ENCODE peak calls at places on chromosomes 16 and 17, in eight cellular contexts. One of them, this sample, is unnamed.

GRCh38 chr16:1747934-1748333 is 23.4 kb downstream of the NME3 start:
- DNase-seq in AG20443: no peak
- DNase-seq in HFFc6: no peak
- DNase-seq in SJSA1: no peak
- DNase-seq in NCI-H1092 treated with DMSO at 0.1 percent for 48 hours: no peak
- DNase-seq in stimulated activated CD4-positive, alpha-beta T cell treated with anti-CD3 and anti-CD28 coated beads, Interleukin-4, amount 100 ng/mL, for 24 hours: no peak
- DNase-seq in left ventricle myocardium inferior: no peak
- DNase-seq in AG10803: no peak
- DNase-seq in this sample: no peak

GRCh38 chr17:66270106-66270505 is 32.3 kb upstream of the PRKCA start:
- DNase-seq in AG20443: no peak
- DNase-seq in HFFc6: no peak
- DNase-seq in SJSA1: no peak
- DNase-seq in NCI-H1092 treated with DMSO at 0.1 percent for 48 hours: no peak
- DNase-seq in stimulated activated CD4-positive, alpha-beta T cell treated with anti-CD3 and anti-CD28 coated beads, Interleukin-4, amount 100 ng/mL, for 24 hours: no peak
- DNase-seq in left ventricle myocardium inferior: no peak
- DNase-seq in AG10803: no peak
- DNase-seq in this sample: no peak

GRCh38 chr17:34146440-34147043 is 108.5 kb upstream of the CCL2 start:
- DNase-seq in AG20443: no peak
- DNase-seq in HFFc6: no peak
- DNase-seq in SJSA1: no peak
- DNase-seq in NCI-H1092 treated with DMSO at 0.1 percent for 48 hours: no peak
- DNase-seq in stimulated activated CD4-positive, alpha-beta T cell treated with anti-CD3 and anti-CD28 coated beads, Interleukin-4, amount 100 ng/mL, for 24 hours: peak
- DNase-seq in left ventricle myocardium inferior: peak
- DNase-seq in AG10803: no peak
- DNase-seq in this sample: peak

GRCh38 chr17:50872710-50873424 is 6.7 kb upstream of the TOB1 start:
- DNase-seq in AG20443: peak
- DNase-seq in HFFc6: peak
- DNase-seq in SJSA1: no peak
- DNase-seq in NCI-H1092 treated with DMSO at 0.1 percent for 48 hours: no peak
- DNase-seq in stimulated activated CD4-positive, alpha-beta T cell treated with anti-CD3 and anti-CD28 coated beads, Interleukin-4, amount 100 ng/mL, for 24 hours: peak
- DNase-seq in left ventricle myocardium inferior: no peak
- DNase-seq in AG10803: peak
- DNase-seq in this sample: peak

GRCh38 chr17:73663614-73664013 is 19.4 kb upstream of the SDK2 start:
- DNase-seq in AG20443: no peak
- DNase-seq in HFFc6: no peak
- DNase-seq in SJSA1: no peak
- DNase-seq in NCI-H1092 treated with DMSO at 0.1 percent for 48 hours: peak
- DNase-seq in stimulated activated CD4-positive, alpha-beta T cell treated with anti-CD3 and anti-CD28 coated beads, Interleukin-4, amount 100 ng/mL, for 24 hours: no peak
- DNase-seq in left ventricle myocardium inferior: no peak
- DNase-seq in AG10803: no peak
- DNase-seq in this sample: no peak

GRCh38 chr17:48068491-48068961 is 20.4 kb downstream of the NFE2L1 start:
- DNase-seq in AG20443: peak
- DNase-seq in HFFc6: peak
- DNase-seq in SJSA1: no peak
- DNase-seq in NCI-H1092 treated with DMSO at 0.1 percent for 48 hours: no peak
- DNase-seq in stimulated activated CD4-positive, alpha-beta T cell treated with anti-CD3 and anti-CD28 coated beads, Interleukin-4, amount 100 ng/mL, for 24 hours: no peak
- DNase-seq in left ventricle myocardium inferior: no peak
- DNase-seq in AG10803: peak
- DNase-seq in this sample: no peak

GRCh38 chr16:69428652-69429051 is 4.2 kb downstream of the CYB5B start:
- DNase-seq in AG20443: no peak
- DNase-seq in HFFc6: no peak
- DNase-seq in SJSA1: no peak
- DNase-seq in NCI-H1092 treated with DMSO at 0.1 percent for 48 hours: no peak
- DNase-seq in stimulated activated CD4-positive, alpha-beta T cell treated with anti-CD3 and anti-CD28 coated beads, Interleukin-4, amount 100 ng/mL, for 24 hours: no peak
- DNase-seq in left ventricle myocardium inferior: no peak
- DNase-seq in AG10803: no peak
- DNase-seq in this sample: no peak

GRCh38 chr17:17084317-17084835 is 42.1 kb downstream of the MPRIP start:
- DNase-seq in AG20443: no peak
- DNase-seq in HFFc6: no peak
- DNase-seq in SJSA1: no peak
- DNase-seq in NCI-H1092 treated with DMSO at 0.1 percent for 48 hours: no peak
- DNase-seq in stimulated activated CD4-positive, alpha-beta T cell treated with anti-CD3 and anti-CD28 coated beads, Interleukin-4, amount 100 ng/mL, for 24 hours: no peak
- DNase-seq in left ventricle myocardium inferior: no peak
- DNase-seq in AG10803: no peak
- DNase-seq in this sample: no peak

GRCh38 chr16:77869997-77870813 is 81.8 kb downstream of the VAT1L start:
- DNase-seq in AG20443: no peak
- DNase-seq in HFFc6: no peak
- DNase-seq in SJSA1: no peak
- DNase-seq in NCI-H1092 treated with DMSO at 0.1 percent for 48 hours: peak
- DNase-seq in stimulated activated CD4-positive, alpha-beta T cell treated with anti-CD3 and anti-CD28 coated beads, Interleukin-4, amount 100 ng/mL, for 24 hours: no peak
- DNase-seq in left ventricle myocardium inferior: peak
- DNase-seq in AG10803: peak
- DNase-seq in this sample: no peak

GRCh38 chr16:81533175-81533507 is 88.5 kb downstream of the CMIP start:
- DNase-seq in AG20443: no peak
- DNase-seq in HFFc6: no peak
- DNase-seq in SJSA1: no peak
- DNase-seq in NCI-H1092 treated with DMSO at 0.1 percent for 48 hours: no peak
- DNase-seq in stimulated activated CD4-positive, alpha-beta T cell treated with anti-CD3 and anti-CD28 coated beads, Interleukin-4, amount 100 ng/mL, for 24 hours: no peak
- DNase-seq in left ventricle myocardium inferior: no peak
- DNase-seq in AG10803: no peak
- DNase-seq in this sample: no peak

GRCh38 chr16:64440421-64440831 is 681.4 kb downstream of the CDH11 start:
- DNase-seq in AG20443: peak
- DNase-seq in HFFc6: peak
- DNase-seq in SJSA1: peak
- DNase-seq in NCI-H1092 treated with DMSO at 0.1 percent for 48 hours: no peak
- DNase-seq in stimulated activated CD4-positive, alpha-beta T cell treated with anti-CD3 and anti-CD28 coated beads, Interleukin-4, amount 100 ng/mL, for 24 hours: no peak
- DNase-seq in left ventricle myocardium inferior: no peak
- DNase-seq in AG10803: peak
- DNase-seq in this sample: no peak

GRCh38 chr16:75931043-75931442 is 204.8 kb upstream of the CPHXL start:
- DNase-seq in AG20443: no peak
- DNase-seq in HFFc6: peak
- DNase-seq in SJSA1: peak
- DNase-seq in NCI-H1092 treated with DMSO at 0.1 percent for 48 hours: no peak
- DNase-seq in stimulated activated CD4-positive, alpha-beta T cell treated with anti-CD3 and anti-CD28 coated beads, Interleukin-4, amount 100 ng/mL, for 24 hours: no peak
- DNase-seq in left ventricle myocardium inferior: no peak
- DNase-seq in AG10803: no peak
- DNase-seq in this sample: no peak

GRCh38 chr17:60641810-60642220 is 35.8 kb upstream of the BCAS3 start:
- DNase-seq in AG20443: peak
- DNase-seq in HFFc6: peak
- DNase-seq in SJSA1: peak
- DNase-seq in NCI-H1092 treated with DMSO at 0.1 percent for 48 hours: peak
- DNase-seq in stimulated activated CD4-positive, alpha-beta T cell treated with anti-CD3 and anti-CD28 coated beads, Interleukin-4, amount 100 ng/mL, for 24 hours: peak
- DNase-seq in left ventricle myocardium inferior: no peak
- DNase-seq in AG10803: peak
- DNase-seq in this sample: peak

GRCh38 chr16:55900616-55901393 is 25.6 kb upstream of the CES5A start:
- DNase-seq in AG20443: no peak
- DNase-seq in HFFc6: no peak
- DNase-seq in SJSA1: no peak
- DNase-seq in NCI-H1092 treated with DMSO at 0.1 percent for 48 hours: no peak
- DNase-seq in stimulated activated CD4-positive, alpha-beta T cell treated with anti-CD3 and anti-CD28 coated beads, Interleukin-4, amount 100 ng/mL, for 24 hours: no peak
- DNase-seq in left ventricle myocardium inferior: no peak
- DNase-seq in AG10803: no peak
- DNase-seq in this sample: no peak

GRCh38 chr17:50269477-50270429 is 4.5 kb upstream of the TMEM92 start:
- DNase-seq in AG20443: peak
- DNase-seq in HFFc6: peak
- DNase-seq in SJSA1: peak
- DNase-seq in NCI-H1092 treated with DMSO at 0.1 percent for 48 hours: peak
- DNase-seq in stimulated activated CD4-positive, alpha-beta T cell treated with anti-CD3 and anti-CD28 coated beads, Interleukin-4, amount 100 ng/mL, for 24 hours: peak
- DNase-seq in left ventricle myocardium inferior: peak
- DNase-seq in AG10803: peak
- DNase-seq in this sample: peak

GRCh38 chr17:35294756-35295155 is 51.9 kb downstream of the SLFN5 start:
- DNase-seq in AG20443: no peak
- DNase-seq in HFFc6: no peak
- DNase-seq in SJSA1: no peak
- DNase-seq in NCI-H1092 treated with DMSO at 0.1 percent for 48 hours: no peak
- DNase-seq in stimulated activated CD4-positive, alpha-beta T cell treated with anti-CD3 and anti-CD28 coated beads, Interleukin-4, amount 100 ng/mL, for 24 hours: no peak
- DNase-seq in left ventricle myocardium inferior: no peak
- DNase-seq in AG10803: no peak
- DNase-seq in this sample: no peak

GRCh38 chr17:50363217-50364060 is 9.5 kb downstream of the MRPL27 start:
- DNase-seq in AG20443: peak
- DNase-seq in HFFc6: peak
- DNase-seq in SJSA1: peak
- DNase-seq in NCI-H1092 treated with DMSO at 0.1 percent for 48 hours: no peak
- DNase-seq in stimulated activated CD4-positive, alpha-beta T cell treated with anti-CD3 and anti-CD28 coated beads, Interleukin-4, amount 100 ng/mL, for 24 hours: no peak
- DNase-seq in left ventricle myocardium inferior: no peak
- DNase-seq in AG10803: peak
- DNase-seq in this sample: no peak

GRCh38 chr16:1985466-1986150 is 1.6 kb downstream of the GFER start:
- DNase-seq in AG20443: no peak
- DNase-seq in HFFc6: no peak
- DNase-seq in SJSA1: no peak
- DNase-seq in NCI-H1092 treated with DMSO at 0.1 percent for 48 hours: no peak
- DNase-seq in stimulated activated CD4-positive, alpha-beta T cell treated with anti-CD3 and anti-CD28 coated beads, Interleukin-4, amount 100 ng/mL, for 24 hours: no peak
- DNase-seq in left ventricle myocardium inferior: no peak
- DNase-seq in AG10803: no peak
- DNase-seq in this sample: no peak

GRCh38 chr17:32609085-32609484 is 122.3 kb downstream of the CDK5R1 start:
- DNase-seq in AG20443: no peak
- DNase-seq in HFFc6: peak
- DNase-seq in SJSA1: no peak
- DNase-seq in NCI-H1092 treated with DMSO at 0.1 percent for 48 hours: no peak
- DNase-seq in stimulated activated CD4-positive, alpha-beta T cell treated with anti-CD3 and anti-CD28 coated beads, Interleukin-4, amount 100 ng/mL, for 24 hours: peak
- DNase-seq in left ventricle myocardium inferior: peak
- DNase-seq in AG10803: peak
- DNase-seq in this sample: peak

GRCh38 chr16:2771496-2772402 is 5.3 kb downstream of the ELOB start:
- DNase-seq in AG20443: no peak
- DNase-seq in HFFc6: no peak
- DNase-seq in SJSA1: no peak
- DNase-seq in NCI-H1092 treated with DMSO at 0.1 percent for 48 hours: no peak
- DNase-seq in stimulated activated CD4-positive, alpha-beta T cell treated with anti-CD3 and anti-CD28 coated beads, Interleukin-4, amount 100 ng/mL, for 24 hours: no peak
- DNase-seq in left ventricle myocardium inferior: no peak
- DNase-seq in AG10803: no peak
- DNase-seq in this sample: no peak

GRCh38 chr16:58508671-58509251 is 6.6 kb upstream of the SETD6 start:
- DNase-seq in AG20443: no peak
- DNase-seq in HFFc6: no peak
- DNase-seq in SJSA1: no peak
- DNase-seq in NCI-H1092 treated with DMSO at 0.1 percent for 48 hours: no peak
- DNase-seq in stimulated activated CD4-positive, alpha-beta T cell treated with anti-CD3 and anti-CD28 coated beads, Interleukin-4, amount 100 ng/mL, for 24 hours: no peak
- DNase-seq in left ventricle myocardium inferior: no peak
- DNase-seq in AG10803: no peak
- DNase-seq in this sample: no peak

GRCh38 chr17:48878920-48879898 is 13.4 kb upstream of the ATP5MC1 start:
- DNase-seq in AG20443: peak
- DNase-seq in HFFc6: peak
- DNase-seq in SJSA1: peak
- DNase-seq in NCI-H1092 treated with DMSO at 0.1 percent for 48 hours: peak
- DNase-seq in stimulated activated CD4-positive, alpha-beta T cell treated with anti-CD3 and anti-CD28 coated beads, Interleukin-4, amount 100 ng/mL, for 24 hours: peak
- DNase-seq in left ventricle myocardium inferior: no peak
- DNase-seq in AG10803: peak
- DNase-seq in this sample: peak

GRCh38 chr16:16163571-16163970 is 59.7 kb downstream of the ABCC6 start:
- DNase-seq in AG20443: no peak
- DNase-seq in HFFc6: no peak
- DNase-seq in SJSA1: no peak
- DNase-seq in NCI-H1092 treated with DMSO at 0.1 percent for 48 hours: no peak
- DNase-seq in stimulated activated CD4-positive, alpha-beta T cell treated with anti-CD3 and anti-CD28 coated beads, Interleukin-4, amount 100 ng/mL, for 24 hours: no peak
- DNase-seq in left ventricle myocardium inferior: no peak
- DNase-seq in AG10803: no peak
- DNase-seq in this sample: no peak

GRCh38 chr17:75260679-75261335 is 599 bp downstream of the GGA3 start:
- DNase-seq in AG20443: no peak
- DNase-seq in HFFc6: no peak
- DNase-seq in SJSA1: no peak
- DNase-seq in NCI-H1092 treated with DMSO at 0.1 percent for 48 hours: no peak
- DNase-seq in stimulated activated CD4-positive, alpha-beta T cell treated with anti-CD3 and anti-CD28 coated beads, Interleukin-4, amount 100 ng/mL, for 24 hours: peak
- DNase-seq in left ventricle myocardium inferior: no peak
- DNase-seq in AG10803: no peak
- DNase-seq in this sample: no peak

GRCh38 chr17:27615121-27615520 is 15.9 kb upstream of the LGALS9 start:
- DNase-seq in AG20443: no peak
- DNase-seq in HFFc6: no peak
- DNase-seq in SJSA1: no peak
- DNase-seq in NCI-H1092 treated with DMSO at 0.1 percent for 48 hours: no peak
- DNase-seq in stimulated activated CD4-positive, alpha-beta T cell treated with anti-CD3 and anti-CD28 coated beads, Interleukin-4, amount 100 ng/mL, for 24 hours: no peak
- DNase-seq in left ventricle myocardium inferior: no peak
- DNase-seq in AG10803: no peak
- DNase-seq in this sample: no peak

GRCh38 chr17:12053552-12053951 is 32.9 kb downstream of the MAP2K4 start:
- DNase-seq in AG20443: no peak
- DNase-seq in HFFc6: no peak
- DNase-seq in SJSA1: no peak
- DNase-seq in NCI-H1092 treated with DMSO at 0.1 percent for 48 hours: no peak
- DNase-seq in stimulated activated CD4-positive, alpha-beta T cell treated with anti-CD3 and anti-CD28 coated beads, Interleukin-4, amount 100 ng/mL, for 24 hours: no peak
- DNase-seq in left ventricle myocardium inferior: no peak
- DNase-seq in AG10803: no peak
- DNase-seq in this sample: no peak

GRCh38 chr17:20242271-20242670 is 225.1 kb downstream of the LGALS9B start:
- DNase-seq in AG20443: no peak
- DNase-seq in HFFc6: no peak
- DNase-seq in SJSA1: no peak
- DNase-seq in NCI-H1092 treated with DMSO at 0.1 percent for 48 hours: no peak
- DNase-seq in stimulated activated CD4-positive, alpha-beta T cell treated with anti-CD3 and anti-CD28 coated beads, Interleukin-4, amount 100 ng/mL, for 24 hours: no peak
- DNase-seq in left ventricle myocardium inferior: no peak
- DNase-seq in AG10803: no peak
- DNase-seq in this sample: no peak

GRCh38 chr17:76585048-76585648 is 512 bp downstream of the ST6GALNAC2 start:
- DNase-seq in AG20443: peak
- DNase-seq in HFFc6: no peak
- DNase-seq in SJSA1: no peak
- DNase-seq in NCI-H1092 treated with DMSO at 0.1 percent for 48 hours: no peak
- DNase-seq in stimulated activated CD4-positive, alpha-beta T cell treated with anti-CD3 and anti-CD28 coated beads, Interleukin-4, amount 100 ng/mL, for 24 hours: no peak
- DNase-seq in left ventricle myocardium inferior: no peak
- DNase-seq in AG10803: no peak
- DNase-seq in this sample: no peak

GRCh38 chr16:20409398-20410152 is at the start of gene ACSM5:
- DNase-seq in AG20443: no peak
- DNase-seq in HFFc6: no peak
- DNase-seq in SJSA1: no peak
- DNase-seq in NCI-H1092 treated with DMSO at 0.1 percent for 48 hours: peak
- DNase-seq in stimulated activated CD4-positive, alpha-beta T cell treated with anti-CD3 and anti-CD28 coated beads, Interleukin-4, amount 100 ng/mL, for 24 hours: no peak
- DNase-seq in left ventricle myocardium inferior: peak
- DNase-seq in AG10803: no peak
- DNase-seq in this sample: no peak

GRCh38 chr17:55038291-55038690 is 69.7 kb downstream of the STXBP4 start:
- DNase-seq in AG20443: no peak
- DNase-seq in HFFc6: peak
- DNase-seq in SJSA1: no peak
- DNase-seq in NCI-H1092 treated with DMSO at 0.1 percent for 48 hours: no peak
- DNase-seq in stimulated activated CD4-positive, alpha-beta T cell treated with anti-CD3 and anti-CD28 coated beads, Interleukin-4, amount 100 ng/mL, for 24 hours: no peak
- DNase-seq in left ventricle myocardium inferior: no peak
- DNase-seq in AG10803: no peak
- DNase-seq in this sample: no peak

GRCh38 chr16:12262454-12263180 is 286.1 kb downstream of the SNX29 start:
- DNase-seq in AG20443: no peak
- DNase-seq in HFFc6: no peak
- DNase-seq in SJSA1: no peak
- DNase-seq in NCI-H1092 treated with DMSO at 0.1 percent for 48 hours: peak
- DNase-seq in stimulated activated CD4-positive, alpha-beta T cell treated with anti-CD3 and anti-CD28 coated beads, Interleukin-4, amount 100 ng/mL, for 24 hours: no peak
- DNase-seq in left ventricle myocardium inferior: no peak
- DNase-seq in AG10803: peak
- DNase-seq in this sample: no peak

GRCh38 chr17:48241131-48241591 is 133.6 kb downstream of the SNX11 start:
- DNase-seq in AG20443: peak
- DNase-seq in HFFc6: peak
- DNase-seq in SJSA1: peak
- DNase-seq in NCI-H1092 treated with DMSO at 0.1 percent for 48 hours: peak
- DNase-seq in stimulated activated CD4-positive, alpha-beta T cell treated with anti-CD3 and anti-CD28 coated beads, Interleukin-4, amount 100 ng/mL, for 24 hours: peak
- DNase-seq in left ventricle myocardium inferior: peak
- DNase-seq in AG10803: peak
- DNase-seq in this sample: peak

GRCh38 chr17:48733632-48734327 is 5.2 kb upstream of the HOXB13 start:
- DNase-seq in AG20443: no peak
- DNase-seq in HFFc6: no peak
- DNase-seq in SJSA1: no peak
- DNase-seq in NCI-H1092 treated with DMSO at 0.1 percent for 48 hours: no peak
- DNase-seq in stimulated activated CD4-positive, alpha-beta T cell treated with anti-CD3 and anti-CD28 coated beads, Interleukin-4, amount 100 ng/mL, for 24 hours: no peak
- DNase-seq in left ventricle myocardium inferior: no peak
- DNase-seq in AG10803: no peak
- DNase-seq in this sample: no peak

GRCh38 chr16:4976611-4977145 is 18.5 kb downstream of the SEC14L5 start:
- DNase-seq in AG20443: no peak
- DNase-seq in HFFc6: no peak
- DNase-seq in SJSA1: no peak
- DNase-seq in NCI-H1092 treated with DMSO at 0.1 percent for 48 hours: peak
- DNase-seq in stimulated activated CD4-positive, alpha-beta T cell treated with anti-CD3 and anti-CD28 coated beads, Interleukin-4, amount 100 ng/mL, for 24 hours: no peak
- DNase-seq in left ventricle myocardium inferior: no peak
- DNase-seq in AG10803: no peak
- DNase-seq in this sample: no peak

This sample was measured in stimulated activated naive CD8-positive, alpha-beta T cell treated with anti-CD3 and anti-CD28 coated beads, Interleukin-15, Interleukin-2, amounts not matched to agents 100 U/mL and 50 U/mL, for 24 hours.